ENCODE peak calls at places on chromosomes 11 and 22, in five cellular contexts. Q is cardiac muscle cell; P is fibroblast of pulmonary artery; Z is activated CD4-positive, CD25-positive, alpha-beta regulatory T cell; F is uterus. G is an unnamed sample.
A peak's percentile ranks its signal among the peaks of the same experiment; 100 is the strongest.

GRCh38 chr22:26367402-26368245 is 61.4 kb upstream of the ASPHD2 start:
- DNase-seq in Q (peak; percentile 61), P (peak; percentile 59), Z (peak; percentile 28), F (no peak), G (no peak)

GRCh38 chr11:126403039-126403438 is 47.6 kb downstream of the ST3GAL4 start:
- DNase-seq in Q (no peak), P (no peak), Z (no peak), F (no peak), G (no peak)

GRCh38 chr11:13997881-13998280 is 35.4 kb downstream of the SPON1 start:
- DNase-seq in Q (no peak), P (no peak), Z (no peak), F (no peak), G (no peak)

GRCh38 chr11:133347988-133348387 is 184.3 kb downstream of the OPCML start:
- DNase-seq in Q (no peak), P (no peak), Z (no peak), F (no peak), G (no peak)

GRCh38 chr11:88420165-88420781 is 82.7 kb upstream of the CTSC start:
- DNase-seq in Q (peak; percentile 78), P (peak; percentile 89), Z (no peak), F (peak; percentile 34), G (peak; percentile 29)

GRCh38 chr22:37021710-37022482 is 2.4 kb downstream of the MPST start:
- DNase-seq in Q (peak; percentile 58), P (peak; percentile 50), Z (peak; percentile 36), F (no peak), G (peak; percentile 32)

GRCh38 chr11:107898270-107898669 is 30.0 kb upstream of the RAB39A start:
- DNase-seq in Q (peak; percentile 72), P (peak; percentile 72), Z (no peak), F (no peak), G (no peak)

GRCh38 chr11:106281455-106282173 is 204.2 kb downstream of the AASDHPPT start:
- DNase-seq in Q (peak; percentile 81), P (peak; percentile 92), Z (no peak), F (no peak), G (no peak)

GRCh38 chr11:82003671-82004148 is 730.0 kb downstream of the FAM181B start:
- DNase-seq in Q (no peak), P (no peak), Z (no peak), F (no peak), G (no peak)

G was measured in left ventricle myocardium inferior.